ENCODE peak calls at places on chromosomes 11 and 22, in nine cellular contexts. One of them, this sample, is unnamed.

GRCh38 chr11:132620423-132620822 is 911.9 kb downstream of the OPCML start:
- DNase-seq in right atrium auricular region: no peak
- DNase-seq in brain microvascular endothelial cell: no peak
- DNase-seq in vagina: no peak
- DNase-seq in cardiac muscle cell: no peak
- DNase-seq in PC-3: no peak
- DNase-seq in coronary artery: no peak
- DNase-seq in breast epithelium: no peak
- DNase-seq in lower lobe of right lung: no peak
- DNase-seq in this sample: no peak

GRCh38 chr11:2558861-2559526 is 114.2 kb downstream of the KCNQ1 start:
- DNase-seq in right atrium auricular region: no peak
- DNase-seq in brain microvascular endothelial cell: no peak
- DNase-seq in vagina: no peak
- DNase-seq in cardiac muscle cell: no peak
- DNase-seq in PC-3: no peak
- DNase-seq in coronary artery: no peak
- DNase-seq in breast epithelium: no peak
- DNase-seq in lower lobe of right lung: peak
- DNase-seq in this sample: no peak

GRCh38 chr11:125165664-125166346 is 1.3 kb downstream of the PKNOX2 start:
- DNase-seq in right atrium auricular region: no peak
- DNase-seq in brain microvascular endothelial cell: no peak
- DNase-seq in vagina: no peak
- DNase-seq in cardiac muscle cell: peak
- DNase-seq in PC-3: no peak
- DNase-seq in coronary artery: no peak
- DNase-seq in breast epithelium: no peak
- DNase-seq in lower lobe of right lung: no peak
- DNase-seq in this sample: no peak

GRCh38 chr22:19478086-19478392 is 954 bp downstream of the UFD1 start:
- DNase-seq in right atrium auricular region: no peak
- DNase-seq in brain microvascular endothelial cell: no peak
- DNase-seq in vagina: no peak
- DNase-seq in cardiac muscle cell: no peak
- DNase-seq in PC-3: no peak
- DNase-seq in coronary artery: no peak
- DNase-seq in breast epithelium: no peak
- DNase-seq in lower lobe of right lung: no peak
- DNase-seq in this sample: no peak

GRCh38 chr11:127109796-127110195 is 109.2 kb upstream of the KIRREL3 start:
- DNase-seq in right atrium auricular region: no peak
- DNase-seq in brain microvascular endothelial cell: no peak
- DNase-seq in vagina: no peak
- DNase-seq in cardiac muscle cell: no peak
- DNase-seq in PC-3: no peak
- DNase-seq in coronary artery: no peak
- DNase-seq in breast epithelium: no peak
- DNase-seq in lower lobe of right lung: no peak
- DNase-seq in this sample: no peak

GRCh38 chr11:102473543-102473942 is 21.0 kb upstream of the TMEM123 start:
- DNase-seq in right atrium auricular region: no peak
- DNase-seq in brain microvascular endothelial cell: no peak
- DNase-seq in vagina: no peak
- DNase-seq in cardiac muscle cell: no peak
- DNase-seq in PC-3: no peak
- DNase-seq in coronary artery: no peak
- DNase-seq in breast epithelium: no peak
- DNase-seq in lower lobe of right lung: no peak
- DNase-seq in this sample: no peak

GRCh38 chr11:2930705-2931415 is 1.6 kb upstream of the PHLDA2 start:
- DNase-seq in right atrium auricular region: no peak
- DNase-seq in brain microvascular endothelial cell: peak
- DNase-seq in vagina: no peak
- DNase-seq in cardiac muscle cell: peak
- DNase-seq in PC-3: peak
- DNase-seq in coronary artery: no peak
- DNase-seq in breast epithelium: peak
- DNase-seq in lower lobe of right lung: peak
- DNase-seq in this sample: peak

GRCh38 chr11:71992331-71992730 is 6.4 kb upstream of the IL18BP start:
- DNase-seq in right atrium auricular region: no peak
- DNase-seq in brain microvascular endothelial cell: no peak
- DNase-seq in vagina: no peak
- DNase-seq in cardiac muscle cell: no peak
- DNase-seq in PC-3: no peak
- DNase-seq in coronary artery: no peak
- DNase-seq in breast epithelium: no peak
- DNase-seq in lower lobe of right lung: no peak
- DNase-seq in this sample: no peak

GRCh38 chr22:36771376-36772063 is 4.4 kb downstream of the IFT27 start:
- DNase-seq in right atrium auricular region: no peak
- DNase-seq in brain microvascular endothelial cell: no peak
- DNase-seq in vagina: no peak
- DNase-seq in cardiac muscle cell: no peak
- DNase-seq in PC-3: no peak
- DNase-seq in coronary artery: peak
- DNase-seq in breast epithelium: peak
- DNase-seq in lower lobe of right lung: no peak
- DNase-seq in this sample: no peak

GRCh38 chr22:32701021-32701420 is 100.5 kb upstream of the TIMP3 start:
- DNase-seq in right atrium auricular region: no peak
- DNase-seq in brain microvascular endothelial cell: no peak
- DNase-seq in vagina: no peak
- DNase-seq in cardiac muscle cell: no peak
- DNase-seq in PC-3: no peak
- DNase-seq in coronary artery: no peak
- DNase-seq in breast epithelium: no peak
- DNase-seq in lower lobe of right lung: no peak
- DNase-seq in this sample: no peak

GRCh38 chr11:130571947-130572584 is 123.6 kb downstream of the ADAMTS15 start:
- DNase-seq in right atrium auricular region: no peak
- DNase-seq in brain microvascular endothelial cell: no peak
- DNase-seq in vagina: no peak
- DNase-seq in cardiac muscle cell: peak
- DNase-seq in PC-3: no peak
- DNase-seq in coronary artery: no peak
- DNase-seq in breast epithelium: no peak
- DNase-seq in lower lobe of right lung: no peak
- DNase-seq in this sample: no peak

GRCh38 chr11:77506857-77507256 is 33.0 kb upstream of the PAK1 start:
- DNase-seq in right atrium auricular region: no peak
- DNase-seq in brain microvascular endothelial cell: peak
- DNase-seq in vagina: no peak
- DNase-seq in cardiac muscle cell: no peak
- DNase-seq in PC-3: peak
- DNase-seq in coronary artery: no peak
- DNase-seq in breast epithelium: no peak
- DNase-seq in lower lobe of right lung: no peak
- DNase-seq in this sample: no peak

DNA sequence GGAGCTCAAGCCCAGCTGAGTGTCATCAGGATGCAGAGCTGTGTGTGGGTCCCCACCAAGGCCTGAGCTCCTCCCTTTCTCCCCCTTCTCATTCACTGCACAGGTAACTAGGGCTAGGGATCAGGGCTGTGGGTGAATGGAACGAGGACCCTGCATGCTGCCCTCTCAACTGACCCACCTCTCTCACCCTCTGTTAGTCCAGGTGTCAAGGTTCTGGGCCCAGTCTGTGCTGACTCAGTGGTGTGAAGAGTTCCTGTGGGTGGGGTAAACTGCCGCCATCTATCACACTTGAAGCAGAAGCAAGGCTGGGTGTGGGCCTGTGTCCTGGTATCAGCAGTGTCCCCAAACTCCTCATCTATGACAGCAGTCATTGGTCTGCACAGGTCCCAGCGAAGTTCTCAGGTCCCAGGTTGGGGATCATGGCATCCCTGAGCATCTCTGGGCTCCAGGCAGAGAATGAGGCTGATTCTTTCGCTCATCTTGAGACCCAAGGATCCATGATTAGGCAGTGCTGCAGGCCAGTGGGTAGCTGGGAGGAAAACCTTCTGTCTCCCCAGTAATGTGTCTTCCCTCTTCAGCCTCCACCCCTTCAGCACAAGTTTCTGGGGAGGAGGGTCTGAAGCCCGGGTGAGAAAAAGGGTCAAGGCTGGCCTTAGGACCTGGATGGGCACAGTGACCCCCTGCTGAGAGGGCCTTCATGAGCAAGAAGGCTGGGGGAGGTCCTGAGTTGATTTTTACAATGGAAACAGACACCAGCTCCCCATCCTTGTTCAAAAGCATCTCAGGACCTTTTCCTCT is 109.8 kb downstream of the ZNF280B start:
- DNase-seq in right atrium auricular region: peak
- DNase-seq in brain microvascular endothelial cell: no peak
- DNase-seq in vagina: peak
- DNase-seq in cardiac muscle cell: no peak
- DNase-seq in PC-3: no peak
- DNase-seq in coronary artery: no peak
- DNase-seq in breast epithelium: no peak
- DNase-seq in lower lobe of right lung: no peak
- DNase-seq in this sample: no peak
- H3K27ac ChIP-seq in right atrium auricular region: no peak
- H3K27ac ChIP-seq in brain microvascular endothelial cell: no peak
- H3K27ac ChIP-seq in vagina: no peak
- H3K27ac ChIP-seq in cardiac muscle cell: no peak
- H3K27ac ChIP-seq in PC-3: no peak
- H3K27ac ChIP-seq in coronary artery: no peak
- H3K27ac ChIP-seq in breast epithelium: peak
- H3K27ac ChIP-seq in lower lobe of right lung: no peak
- H3K27ac ChIP-seq in this sample: no peak

GRCh38 chr11:65119670-65119995 is 2.1 kb upstream of the ZNHIT2 start:
- DNase-seq in right atrium auricular region: no peak
- DNase-seq in brain microvascular endothelial cell: no peak
- DNase-seq in vagina: no peak
- DNase-seq in cardiac muscle cell: no peak
- DNase-seq in PC-3: no peak
- DNase-seq in coronary artery: no peak
- DNase-seq in breast epithelium: no peak
- DNase-seq in lower lobe of right lung: no peak
- DNase-seq in this sample: no peak
- H3K4me3 ChIP-seq in right atrium auricular region: no peak
- H3K4me3 ChIP-seq in brain microvascular endothelial cell: no peak
- H3K4me3 ChIP-seq in vagina: no peak
- H3K4me3 ChIP-seq in cardiac muscle cell: no peak
- H3K4me3 ChIP-seq in PC-3: no peak
- H3K4me3 ChIP-seq in coronary artery: no peak
- H3K4me3 ChIP-seq in breast epithelium: no peak
- H3K4me3 ChIP-seq in lower lobe of right lung: no peak
- H3K4me3 ChIP-seq in this sample: no peak

DNA sequence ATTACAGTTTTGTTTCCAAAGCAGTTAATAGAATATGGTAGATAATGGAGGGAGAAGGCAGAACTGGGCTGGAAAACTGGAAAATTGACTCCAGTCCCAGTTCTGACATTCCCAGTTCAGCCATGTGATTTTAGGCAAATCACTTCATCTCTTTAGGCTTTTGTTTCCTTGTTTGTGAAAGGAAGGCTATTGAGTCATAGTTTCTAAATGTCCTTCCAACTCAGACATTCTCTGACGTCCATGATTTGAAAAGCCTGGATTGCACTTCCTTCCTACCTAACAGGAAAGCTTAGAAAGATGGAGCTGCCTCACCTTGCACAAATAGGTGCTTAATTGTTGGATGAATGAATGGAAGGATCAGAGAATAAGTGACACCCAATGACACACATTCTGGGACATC is 19.8 kb upstream of the GALNT18 start:
- DNase-seq in right atrium auricular region: no peak
- DNase-seq in brain microvascular endothelial cell: no peak
- DNase-seq in vagina: peak
- DNase-seq in cardiac muscle cell: no peak
- DNase-seq in PC-3: no peak
- DNase-seq in coronary artery: no peak
- DNase-seq in breast epithelium: no peak
- DNase-seq in lower lobe of right lung: no peak
- DNase-seq in this sample: no peak
- H3K27ac ChIP-seq in right atrium auricular region: no peak
- H3K27ac ChIP-seq in brain microvascular endothelial cell: no peak
- H3K27ac ChIP-seq in vagina: no peak
- H3K27ac ChIP-seq in cardiac muscle cell: no peak
- H3K27ac ChIP-seq in PC-3: no peak
- H3K27ac ChIP-seq in coronary artery: no peak
- H3K27ac ChIP-seq in breast epithelium: no peak
- H3K27ac ChIP-seq in lower lobe of right lung: no peak
- H3K27ac ChIP-seq in this sample: no peak

DNA sequence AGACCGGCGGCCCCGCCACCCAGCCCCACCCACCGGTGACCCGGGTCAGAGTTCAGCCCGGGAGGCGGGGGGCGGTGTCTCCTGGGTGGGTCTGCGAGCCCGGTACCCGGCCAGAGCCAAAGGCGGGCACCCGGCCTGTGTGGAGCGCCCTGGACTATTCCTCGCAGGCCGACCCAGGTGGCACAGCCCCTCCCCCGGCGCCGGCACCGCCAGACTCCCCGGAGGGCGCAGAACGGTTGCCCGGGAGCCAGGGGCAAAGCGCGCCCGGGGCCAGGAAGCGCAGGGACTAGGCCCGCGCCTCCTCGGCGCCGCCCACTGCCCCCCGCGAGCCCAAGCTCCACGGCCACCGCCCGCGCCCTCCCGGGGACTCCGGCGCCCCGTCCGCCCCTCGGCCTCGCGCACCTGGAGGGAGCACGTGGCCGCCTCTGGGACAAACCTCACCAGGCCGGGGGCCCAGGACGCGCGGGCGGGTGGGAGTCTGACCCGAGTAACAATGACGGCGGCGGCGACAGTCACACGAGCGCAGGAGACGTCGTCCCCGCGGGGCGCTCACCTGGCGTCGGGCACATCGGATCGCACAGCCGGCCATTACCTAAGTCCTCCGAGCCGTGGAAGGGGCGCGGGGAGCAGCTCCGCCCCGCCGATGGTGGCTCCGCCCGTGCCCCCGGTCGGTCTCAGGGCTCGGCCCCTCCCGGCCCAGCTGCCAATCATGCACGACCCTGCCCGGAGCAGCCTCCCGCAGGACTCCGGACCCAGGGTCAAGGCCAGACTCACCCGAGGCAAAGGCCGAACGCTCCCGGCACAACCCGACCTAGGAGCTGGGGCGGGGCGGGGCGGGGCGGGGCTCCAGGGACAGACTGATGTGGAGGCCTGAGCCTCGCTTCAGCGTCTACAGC is 7.5 kb downstream of the PLXNB2 start:
- DNase-seq in right atrium auricular region: no peak
- DNase-seq in brain microvascular endothelial cell: no peak
- DNase-seq in vagina: no peak
- DNase-seq in cardiac muscle cell: peak
- DNase-seq in PC-3: no peak
- DNase-seq in coronary artery: no peak
- DNase-seq in breast epithelium: no peak
- DNase-seq in lower lobe of right lung: no peak
- DNase-seq in this sample: peak
- H3K4me3 ChIP-seq in right atrium auricular region: peak
- H3K4me3 ChIP-seq in brain microvascular endothelial cell: no peak
- H3K4me3 ChIP-seq in vagina: peak
- H3K4me3 ChIP-seq in cardiac muscle cell: peak
- H3K4me3 ChIP-seq in PC-3: no peak
- H3K4me3 ChIP-seq in coronary artery: peak
- H3K4me3 ChIP-seq in breast epithelium: peak
- H3K4me3 ChIP-seq in lower lobe of right lung: peak
- H3K4me3 ChIP-seq in this sample: peak

DNA sequence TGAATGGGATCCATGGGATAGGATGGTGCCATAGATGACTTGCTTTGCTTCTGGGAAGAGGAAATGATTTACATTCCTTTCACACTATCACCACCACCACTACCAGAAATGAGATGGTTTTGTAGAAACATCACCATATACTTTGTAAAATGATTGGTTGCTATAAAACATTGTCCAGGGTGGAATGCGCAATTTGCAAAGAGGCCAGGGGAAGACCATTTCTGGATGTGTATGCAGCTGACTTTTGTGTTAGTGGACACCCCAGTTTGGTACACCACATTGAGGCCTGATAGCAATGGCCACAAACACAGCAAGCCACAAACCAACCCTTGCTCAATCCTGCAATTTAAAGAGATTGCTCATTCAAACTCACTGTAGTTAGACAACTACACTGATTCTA is 56.7 kb upstream of the RCN1 start:
- DNase-seq in right atrium auricular region: no peak
- DNase-seq in brain microvascular endothelial cell: peak
- DNase-seq in vagina: no peak
- DNase-seq in cardiac muscle cell: no peak
- DNase-seq in PC-3: no peak
- DNase-seq in coronary artery: no peak
- DNase-seq in breast epithelium: no peak
- DNase-seq in lower lobe of right lung: no peak
- DNase-seq in this sample: no peak
- H3K27ac ChIP-seq in right atrium auricular region: no peak
- H3K27ac ChIP-seq in brain microvascular endothelial cell: peak
- H3K27ac ChIP-seq in vagina: no peak
- H3K27ac ChIP-seq in cardiac muscle cell: no peak
- H3K27ac ChIP-seq in PC-3: no peak
- H3K27ac ChIP-seq in coronary artery: no peak
- H3K27ac ChIP-seq in breast epithelium: no peak
- H3K27ac ChIP-seq in lower lobe of right lung: no peak
- H3K27ac ChIP-seq in this sample: no peak